ENCODE peak calls at places on chromosome 3, in four cellular contexts. Q, O, S and F are unnamed samples.

GRCh38 chr3:4637265-4637664 is 144.1 kb downstream of the ITPR1 start:
- DNase-seq in Q (no peak), O (no peak), S (no peak), F (no peak)

GRCh38 chr3:184259878-184260570 is 1.3 kb downstream of the CAMK2N2 start:
- DNase-seq in Q (peak), O (peak), S (peak), F (no peak)

GRCh38 chr3:49161808-49162530 is 4.2 kb downstream of the CCDC71 start:
- DNase-seq in Q (no peak), O (no peak), S (no peak), F (no peak)

GRCh38 chr3:43390255-43390588 is 103.9 kb downstream of the SNRK start:
- DNase-seq in Q (no peak), O (no peak), S (no peak), F (no peak)

GRCh38 chr3:15051531-15051930 is 13.6 kb downstream of the MRPS25 start:
- DNase-seq in Q (peak), O (peak), S (peak), F (peak)

GRCh38 chr3:139689122-139689521 is 11.3 kb upstream of the NMNAT3 start:
- DNase-seq in Q (no peak), O (no peak), S (peak), F (no peak)

GRCh38 chr3:23991236-23992050 is 46.4 kb downstream of the NR1D2 start:
- DNase-seq in Q (peak), O (no peak), S (no peak), F (no peak)

GRCh38 chr3:80696280-80696679 is 928.5 kb upstream of the ROBO1 start:
- DNase-seq in Q (no peak), O (no peak), S (peak), F (no peak)

GRCh38 chr3:42043116-42043796 is 47.9 kb upstream of the TRAK1 start:
- DNase-seq in Q (peak), O (peak), S (peak), F (peak)

GRCh38 chr3:133476971-133477375 is 77.1 kb downstream of the BFSP2 start:
- DNase-seq in Q (no peak), O (no peak), S (no peak), F (no peak)

GRCh38 chr3:54087581-54088410 is 34.6 kb upstream of the CACNA2D3 start:
- DNase-seq in Q (no peak), O (peak), S (peak), F (peak)

GRCh38 chr3:143970773-143971366 is 753 bp upstream of the DIPK2A start:
- DNase-seq in Q (peak), O (peak), S (peak), F (peak)

GRCh38 chr3:71425491-71426071 is 157.9 kb downstream of the FOXP1 start:
- DNase-seq in Q (peak), O (no peak), S (no peak), F (no peak)

GRCh38 chr3:128269131-128269775 is 116.0 kb downstream of the EEFSEC start:
- DNase-seq in Q (no peak), O (peak), S (no peak), F (peak)

GRCh38 chr3:101870138-101870537 is 20.8 kb downstream of the NFKBIZ start:
- DNase-seq in Q (no peak), O (no peak), S (no peak), F (no peak)

GRCh38 chr3:37945803-37946530 is 44.6 kb upstream of the VILL start:
- DNase-seq in Q (peak), O (peak), S (peak), F (no peak)

GRCh38 chr3:133211449-133211848 is 173.3 kb downstream of the TMEM108 start:
- DNase-seq in Q (no peak), O (no peak), S (peak), F (peak)

GRCh38 chr3:179450901-179451334 is 352 bp downstream of the GNB4 start:
- DNase-seq in Q (peak), O (no peak), S (peak), F (no peak)

GRCh38 chr3:186757686-186758220 is 25.6 kb upstream of the EIF4A2 start:
- DNase-seq in Q (no peak), O (no peak), S (peak), F (no peak)

GRCh38 chr3:10581251-10581650 is 75.9 kb upstream of the ATP2B2 start:
- DNase-seq in Q (no peak), O (no peak), S (no peak), F (no peak)
- H3K56ac ChIP-seq in Q (no peak), O (no peak), S (no peak), F (no peak)

DNA sequence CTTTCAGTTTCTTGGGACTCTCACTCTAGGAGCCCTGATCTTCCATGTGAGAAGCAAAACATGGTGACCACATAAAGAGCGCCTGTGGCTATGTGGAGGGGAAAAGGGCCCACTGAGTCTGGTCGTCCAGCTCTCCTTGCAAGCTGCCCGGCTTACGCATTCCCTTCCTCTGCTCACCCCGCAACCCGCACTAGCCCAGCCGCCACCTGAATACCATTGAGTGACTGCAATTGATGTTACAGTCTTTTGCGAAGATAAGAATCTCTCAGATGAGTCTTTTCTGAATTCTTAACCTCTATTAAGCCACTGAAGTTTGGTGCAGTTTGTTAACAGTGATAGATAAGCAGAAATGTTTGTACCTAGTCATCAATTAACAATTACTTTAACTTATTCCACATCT is 589.0 kb upstream of the DPPA4 start:
- DNase-seq in Q (no peak), O (no peak), S (peak), F (no peak)
- H3K56ac ChIP-seq in Q (no peak), O (no peak), S (no peak), F (no peak)

GRCh38 chr3:171792549-171792948 is 17.7 kb downstream of the PLD1 start:
- DNase-seq in Q (no peak), O (no peak), S (no peak), F (no peak)

GRCh38 chr3:171790574-171790897 is 19.7 kb downstream of the PLD1 start:
- DNase-seq in Q (no peak), O (no peak), S (no peak), F (no peak)

GRCh38 chr3:171789759-171790505 is 20.4 kb downstream of the PLD1 start:
- DNase-seq in Q (no peak), O (no peak), S (no peak), F (no peak)

GRCh38 chr3:171791695-171792082 is 18.6 kb downstream of the PLD1 start:
- DNase-seq in Q (peak), O (no peak), S (peak), F (no peak)

DNA sequence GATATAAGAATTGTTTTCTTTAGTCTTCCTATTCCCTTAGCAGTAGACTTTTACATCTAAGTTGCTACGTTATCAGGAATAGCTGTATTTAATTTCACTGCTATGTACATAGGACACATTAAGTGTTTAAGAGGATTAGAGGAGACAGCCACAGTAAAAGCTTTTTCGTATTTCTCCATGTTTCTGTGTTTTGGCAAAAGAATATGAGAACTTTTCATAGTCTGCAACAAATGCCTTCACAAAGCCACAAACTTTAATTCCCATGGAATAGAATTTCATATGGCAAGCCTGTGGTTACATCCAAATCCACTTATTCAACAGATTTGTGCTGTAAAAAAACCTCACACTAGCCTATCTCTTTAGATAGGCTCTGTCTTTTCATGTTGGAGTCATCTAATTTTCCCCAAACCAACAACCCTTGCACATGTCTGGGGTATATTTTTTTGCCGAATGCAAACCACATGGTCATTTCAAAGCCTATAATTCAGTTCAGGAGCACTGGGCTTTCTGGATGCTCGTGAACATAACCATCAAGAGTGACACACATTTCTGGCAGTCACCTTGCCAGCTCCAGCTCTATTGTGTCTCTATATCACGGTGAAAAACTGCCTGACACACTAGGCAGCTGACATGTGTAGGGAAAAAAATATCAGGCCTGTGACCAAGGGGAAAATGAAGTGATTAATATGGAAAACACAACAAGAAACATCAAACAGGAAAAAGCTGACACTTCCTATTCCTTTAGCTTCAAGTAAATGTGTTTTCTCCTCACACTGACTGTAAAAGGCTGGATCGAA is 19.2 kb downstream of the PLD1 start:
- DNase-seq in Q (peak), O (no peak), S (no peak), F (no peak)
- H3K56ac ChIP-seq in Q (no peak), O (no peak), S (peak), F (no peak)

GRCh38 chr3:195763843-195764825 is 43.4 kb downstream of the MUC20 start:
- DNase-seq in Q (no peak), O (no peak), S (no peak), F (no peak)
- H3K56ac ChIP-seq in Q (no peak), O (no peak), S (no peak), F (no peak)

DNA sequence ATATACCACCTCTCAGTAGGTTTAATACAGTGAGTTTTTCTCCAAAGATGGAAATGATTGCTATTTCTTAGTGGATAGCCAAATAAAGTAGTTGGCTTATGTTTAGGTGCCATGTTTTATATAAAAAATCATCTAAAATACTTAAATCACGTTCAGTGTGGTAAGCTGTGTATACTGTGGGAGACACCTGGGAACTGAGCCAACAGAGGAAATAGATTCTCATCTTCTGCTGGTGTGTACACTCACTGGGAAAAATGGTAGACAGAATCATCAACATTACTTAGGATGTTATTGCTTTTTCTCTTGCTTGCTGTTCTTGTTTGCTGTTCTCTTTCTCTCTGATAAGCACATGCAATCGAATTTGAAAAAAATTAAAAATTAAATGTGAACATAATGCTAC is 112.6 kb upstream of the MB21D2 start:
- DNase-seq in Q (peak), O (no peak), S (no peak), F (no peak)
- H3K56ac ChIP-seq in Q (no peak), O (no peak), S (no peak), F (no peak)